ENCODE peak calls at places on chromosomes 3 and 15, in eight cellular contexts. C is A549, R is H54, K is uterus, H is suprapubic skin, F is HepG2, V is endothelial cell of umbilical vein, D is HCT116. I is an unnamed sample.

GRCh38 chr15:40238927-40239591 is at the start of gene PAK6:
- DNase-seq in C (peak; percentile 30), R (peak; percentile 94), K (peak; percentile 59), H (no peak), F (no peak), V (peak; percentile 11), D (peak; percentile 51), I (peak; percentile 46)

GRCh38 chr3:40267940-40268707 is 41.4 kb upstream of the EIF1B start:
- DNase-seq in C (no peak), R (no peak), K (no peak), H (no peak), F (no peak), V (no peak), D (no peak), I (no peak)

GRCh38 chr15:99169769-99170311 is 65.0 kb downstream of the SYNM start:
- DNase-seq in C (no peak), R (no peak), K (peak; percentile 56), H (no peak), F (no peak), V (no peak), D (no peak), I (no peak)

GRCh38 chr3:66177026-66177425 is 43.8 kb upstream of the SLC25A26 start:
- DNase-seq in C (no peak), R (no peak), K (no peak), H (no peak), F (no peak), V (no peak), D (no peak), I (no peak)

GRCh38 chr3:150763841-150764483 is 993 bp upstream of the SIAH2 start:
- DNase-seq in C (peak; percentile 74), R (no peak), K (peak; percentile 66), H (peak; percentile 77), F (peak; percentile 66), V (no peak), D (peak; percentile 26), I (peak; percentile 84)

GRCh38 chr3:43765417-43766030 is 74.8 kb downstream of the ABHD5 start:
- DNase-seq in C (no peak), R (no peak), K (no peak), H (no peak), F (no peak), V (no peak), D (no peak), I (no peak)

GRCh38 chr3:43580181-43580580 is 41.6 kb downstream of the ANO10 start:
- DNase-seq in C (no peak), R (no peak), K (no peak), H (no peak), F (no peak), V (no peak), D (no peak), I (no peak)

GRCh38 chr3:14278265-14278798 is 99.7 kb downstream of the LSM3 start:
- DNase-seq in C (no peak), R (no peak), K (no peak), H (no peak), F (no peak), V (no peak), D (no peak), I (no peak)

GRCh38 chr3:76841750-76842149 is 198.1 kb upstream of the ROBO2 start:
- DNase-seq in C (no peak), R (no peak), K (no peak), H (no peak), F (no peak), V (no peak), D (no peak), I (no peak)

GRCh38 chr15:65399997-65400396 is 22.2 kb upstream of the IGDCC3 start:
- DNase-seq in C (no peak), R (no peak), K (no peak), H (no peak), F (no peak), V (no peak), D (no peak), I (no peak)

GRCh38 chr15:40594429-40594836 is 384 bp downstream of the KNL1 start:
- DNase-seq in C (peak; percentile 58), R (peak; percentile 35), K (peak; percentile 20), H (peak; percentile 66), F (peak; percentile 38), V (no peak), D (peak; percentile 26), I (peak; percentile 86)

GRCh38 chr15:34644061-34644460 is 60.6 kb upstream of the GOLGA8B start:
- DNase-seq in C (peak; percentile 19), R (no peak), K (no peak), H (no peak), F (no peak), V (no peak), D (no peak), I (peak; percentile 7)

GRCh38 chr15:30030350-30030749 is 52.4 kb upstream of the GOLGA8J start:
- DNase-seq in C (peak; percentile 36), R (no peak), K (no peak), H (no peak), F (no peak), V (no peak), D (peak; percentile 13), I (no peak)

GRCh38 chr15:57235865-57236264 is 140.4 kb upstream of the CGNL1 start:
- DNase-seq in C (peak; percentile 68), R (no peak), K (no peak), H (no peak), F (no peak), V (peak; percentile 61), D (no peak), I (no peak)

GRCh38 chr3:101849714-101850326 is 506 bp downstream of the NFKBIZ start:
- DNase-seq in C (peak; percentile 30), R (no peak), K (peak; percentile 59), H (peak; percentile 73), F (no peak), V (peak; percentile 40), D (no peak), I (peak; percentile 72)

GRCh38 chr3:46208167-46208704 is at the start of gene CCR1:
- DNase-seq in C (peak; percentile 14), R (no peak), K (no peak), H (no peak), F (peak; percentile 37), V (no peak), D (peak; percentile 45), I (peak; percentile 10)
- TF ChIP-seq POLR2A in C (no peak), R (no peak), K (no peak), H (no peak), F (no peak), V (no peak), D (no peak), I (no peak)

GRCh38 chr3:172591876-172592771 is 68.9 kb upstream of the TNFSF10 start:
- DNase-seq in C (no peak), R (no peak), K (no peak), H (no peak), F (no peak), V (no peak), D (no peak), I (no peak)
- TF ChIP-seq POLR2A in C (no peak), R (no peak), K (no peak), H (no peak), F (no peak), V (no peak), D (no peak), I (no peak)

DNA sequence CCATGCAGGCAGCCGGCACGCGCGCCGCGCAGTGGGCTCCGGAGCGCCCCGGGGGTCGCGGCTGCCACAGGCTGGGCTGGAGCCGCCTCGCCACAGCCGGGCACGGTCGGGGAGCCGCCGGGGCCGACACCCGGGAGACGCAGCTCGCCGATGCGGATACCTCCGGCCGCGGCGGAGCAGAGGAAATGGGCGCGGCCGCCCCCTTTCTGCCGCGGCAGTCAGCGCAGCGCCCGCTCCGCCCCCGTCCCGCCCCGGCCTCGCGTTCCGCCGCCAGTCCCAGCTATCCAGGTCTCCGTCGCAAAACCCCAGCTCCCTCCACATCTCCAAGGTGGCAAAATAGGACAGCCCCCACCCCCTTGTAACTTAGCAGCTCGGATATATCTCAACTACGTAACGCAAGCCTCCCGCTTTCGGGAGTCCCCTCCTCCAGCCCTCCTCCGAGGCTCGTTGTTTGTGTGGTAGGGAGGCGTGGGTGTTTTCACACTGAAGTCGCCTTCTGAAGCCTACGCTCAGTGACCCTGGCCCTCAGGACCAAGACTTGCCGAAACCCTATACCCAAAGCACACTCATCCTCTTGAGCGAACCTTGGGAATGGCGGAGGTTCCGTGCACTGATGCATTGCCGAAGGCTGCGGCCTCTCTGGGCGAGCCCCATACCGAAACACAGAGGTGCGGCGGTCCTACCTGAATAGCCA is at the start of gene SH3BP5:
- DNase-seq in C (peak; percentile 68), R (peak; percentile 71), K (peak; percentile 83), H (peak; percentile 85), F (no peak), V (peak; percentile 68), D (peak; percentile 26), I (peak; percentile 59)
- TF ChIP-seq POLR2A in C (peak; percentile 61), R (peak; percentile 68), K (peak; percentile 90), H (peak; percentile 43), F (no peak), V (peak; percentile 83), D (peak; percentile 45), I (no peak)

GRCh38 chr3:53823956-53824320 is 22.3 kb downstream of the CHDH start:
- DNase-seq in C (no peak), R (no peak), K (no peak), H (no peak), F (no peak), V (no peak), D (no peak), I (no peak)
- TF ChIP-seq POLR2A in C (no peak), R (no peak), K (no peak), H (no peak), F (no peak), V (no peak), D (no peak), I (no peak)

GRCh38 chr3:170357176-170357919 is at the start of gene SKIL:
- DNase-seq in C (peak; percentile 97), R (peak; percentile 82), K (peak; percentile 96), H (peak; percentile 98), F (peak; percentile 82), V (peak; percentile 93), D (peak; percentile 81), I (peak; percentile 98)
- TF ChIP-seq POLR2A in C (peak; percentile 74), R (peak; percentile 68), K (peak; percentile 89), H (peak; percentile 76), F (peak; percentile 40), V (peak; percentile 74), D (no peak), I (peak; percentile 62)

GRCh38 chr15:25850154-25851111 is 12.7 kb downstream of the ATP10A start:
- DNase-seq in C (peak; percentile 78), R (no peak), K (peak; percentile 66), H (peak; percentile 91), F (peak; percentile 74), V (no peak), D (no peak), I (peak; percentile 14)
- TF ChIP-seq POLR2A in C (peak; percentile 46), R (no peak), K (no peak), H (peak; percentile 46), F (no peak), V (no peak), D (no peak), I (no peak)

GRCh38 chr3:160815280-160815679 is 59.2 kb downstream of the PPM1L start:
- DNase-seq in C (no peak), R (no peak), K (no peak), H (no peak), F (no peak), V (no peak), D (no peak), I (no peak)
- TF ChIP-seq POLR2A in C (no peak), R (no peak), K (no peak), H (no peak), F (no peak), V (no peak), D (no peak), I (no peak)

GRCh38 chr15:72200395-72201237 is 3.0 kb upstream of the GRAMD2A start:
- DNase-seq in C (no peak), R (no peak), K (no peak), H (no peak), F (no peak), V (no peak), D (no peak), I (no peak)
- TF ChIP-seq POLR2A in C (no peak), R (no peak), K (no peak), H (no peak), F (no peak), V (no peak), D (no peak), I (no peak)

I was measured in erythroblast.